ENCODE peak calls at places on chromosomes 11 and 22, in ten cellular contexts. C is lung, N is pancreas, T is PC-3, I is A549, A is cardiac fibroblast, U is lower lobe of right lung, M is SK-N-SH, W is breast epithelium, X is GM23338. Q is an unnamed sample.

GRCh38 chr22:19470010-19470409 is 9.0 kb downstream of the UFD1 start:
- DNase-seq in C (no peak), N (no peak), T (no peak), I (no peak), A (no peak), U (no peak), M (no peak), W (no peak), X (no peak), Q (no peak)

GRCh38 chr22:33835196-33835788 is 85.0 kb downstream of the LARGE1 start:
- DNase-seq in C (no peak), N (no peak), T (no peak), I (no peak), A (no peak), U (no peak), M (no peak), W (no peak), X (peak), Q (no peak)

GRCh38 chr11:60971520-60971919 is at the start of gene CD6:
- DNase-seq in C (no peak), N (no peak), T (no peak), I (no peak), A (no peak), U (no peak), M (no peak), W (no peak), X (no peak), Q (no peak)

GRCh38 chr22:48321986-48322545 is 1505.6 kb downstream of the BRD1 start:
- DNase-seq in C (no peak), N (no peak), T (no peak), I (no peak), A (no peak), U (peak), M (no peak), W (no peak), X (no peak), Q (no peak)

GRCh38 chr22:42670921-42671709 is 21.9 kb upstream of the CYB5R3 start:
- DNase-seq in C (no peak), N (no peak), T (peak), I (no peak), A (peak), U (no peak), M (no peak), W (no peak), X (no peak), Q (peak)

GRCh38 chr11:61027141-61027840 is 55.8 kb downstream of the CD6 start:
- DNase-seq in C (no peak), N (no peak), T (no peak), I (no peak), A (no peak), U (no peak), M (no peak), W (no peak), X (no peak), Q (no peak)

GRCh38 chr11:65554842-65555395 is 3.2 kb downstream of the LTBP3 start:
- DNase-seq in C (no peak), N (no peak), T (no peak), I (no peak), A (no peak), U (no peak), M (no peak), W (no peak), X (no peak), Q (no peak)

GRCh38 chr22:48576333-48577013 is 1251.2 kb downstream of the BRD1 start:
- DNase-seq in C (no peak), N (no peak), T (no peak), I (no peak), A (no peak), U (peak), M (peak), W (no peak), X (peak), Q (no peak)

GRCh38 chr22:35506259-35506570 is 34.4 kb upstream of the RASD2 start:
- DNase-seq in C (no peak), N (no peak), T (peak), I (no peak), A (no peak), U (no peak), M (no peak), W (no peak), X (no peak), Q (no peak)

GRCh38 chr11:4862447-4863236 is 13.6 kb upstream of the OR51S1 start:
- DNase-seq in C (no peak), N (no peak), T (no peak), I (no peak), A (no peak), U (no peak), M (no peak), W (no peak), X (peak), Q (no peak)

GRCh38 chr11:94067010-94067409 is 45.9 kb downstream of the HEPHL1 start:
- DNase-seq in C (no peak), N (no peak), T (peak), I (no peak), A (no peak), U (no peak), M (no peak), W (no peak), X (no peak), Q (peak)

GRCh38 chr11:73596547-73596946 is 1.4 kb downstream of the FAM168A start:
- DNase-seq in C (no peak), N (no peak), T (no peak), I (no peak), A (no peak), U (no peak), M (no peak), W (no peak), X (no peak), Q (no peak)

GRCh38 chr11:5441414-5441813 is at the start of gene OR51I1:
- DNase-seq in C (no peak), N (no peak), T (no peak), I (no peak), A (no peak), U (no peak), M (no peak), W (no peak), X (no peak), Q (no peak)

GRCh38 chr11:116513894-116514293 is 258.9 kb downstream of the BUD13 start:
- DNase-seq in C (no peak), N (no peak), T (peak), I (peak), A (peak), U (no peak), M (no peak), W (no peak), X (peak), Q (peak)

GRCh38 chr11:548700-549603 is 11.6 kb downstream of the LMNTD2 start:
- DNase-seq in C (no peak), N (no peak), T (no peak), I (no peak), A (no peak), U (no peak), M (no peak), W (no peak), X (no peak), Q (no peak)

GRCh38 chr11:131910491-131911387 is 540.3 kb downstream of the NTM start:
- DNase-seq in C (no peak), N (no peak), T (no peak), I (peak), A (peak), U (no peak), M (peak), W (no peak), X (peak), Q (peak)

GRCh38 chr11:124441519-124441918 is 4.0 kb downstream of the OR8B8 start:
- DNase-seq in C (no peak), N (no peak), T (no peak), I (no peak), A (no peak), U (no peak), M (no peak), W (no peak), X (no peak), Q (no peak)

GRCh38 chr11:128399186-128399585 is 188.2 kb downstream of the ETS1 start:
- DNase-seq in C (no peak), N (no peak), T (peak), I (no peak), A (peak), U (no peak), M (no peak), W (no peak), X (no peak), Q (peak)

GRCh38 chr11:82523141-82523540 is 210.5 kb downstream of the FAM181B start:
- DNase-seq in C (no peak), N (no peak), T (no peak), I (no peak), A (no peak), U (no peak), M (no peak), W (no peak), X (peak), Q (no peak)

GRCh38 chr11:34234086-34234740 is 123.6 kb downstream of the ABTB2 start:
- DNase-seq in C (peak), N (peak), T (peak), I (peak), A (peak), U (no peak), M (no peak), W (peak), X (peak), Q (peak)

GRCh38 chr22:23032681-23033080 is 37.6 kb upstream of the GNAZ start:
- DNase-seq in C (no peak), N (no peak), T (no peak), I (no peak), A (no peak), U (no peak), M (no peak), W (no peak), X (no peak), Q (no peak)

GRCh38 chr11:83193315-83194283 is at the start of gene ANKRD42:
- DNase-seq in C (peak), N (peak), T (peak), I (peak), A (peak), U (peak), M (peak), W (peak), X (peak), Q (peak)

GRCh38 chr11:127199306-127199801 is 198.8 kb upstream of the KIRREL3 start:
- DNase-seq in C (no peak), N (no peak), T (no peak), I (no peak), A (no peak), U (no peak), M (no peak), W (no peak), X (no peak), Q (no peak)

GRCh38 chr11:93542753-93543246 is 391 bp downstream of the SMCO4 start:
- DNase-seq in C (no peak), N (peak), T (no peak), I (no peak), A (no peak), U (no peak), M (no peak), W (no peak), X (no peak), Q (no peak)

GRCh38 chr11:130188585-130189347 is 29.2 kb downstream of the ST14 start:
- DNase-seq in C (no peak), N (no peak), T (no peak), I (no peak), A (no peak), U (no peak), M (no peak), W (no peak), X (no peak), Q (no peak)

GRCh38 chr11:60951909-60952741 is at the start of gene SLC15A3:
- DNase-seq in C (peak), N (no peak), T (no peak), I (no peak), A (peak), U (peak), M (no peak), W (peak), X (peak), Q (peak)

GRCh38 chr11:111352935-111353695 is 26.0 kb downstream of the POU2AF1 start:
- DNase-seq in C (no peak), N (peak), T (no peak), I (no peak), A (no peak), U (no peak), M (no peak), W (peak), X (no peak), Q (no peak)

GRCh38 chr11:129315781-129316579 is 59.7 kb upstream of the BARX2 start:
- DNase-seq in C (peak), N (peak), T (peak), I (no peak), A (no peak), U (peak), M (no peak), W (peak), X (peak), Q (no peak)

GRCh38 chr11:64207247-64208085 is 945 bp downstream of the FERMT3 start:
- DNase-seq in C (peak), N (no peak), T (peak), I (no peak), A (peak), U (peak), M (peak), W (no peak), X (peak), Q (peak)

GRCh38 chr11:35139883-35140282 is 912 bp downstream of the CD44 start:
- DNase-seq in C (no peak), N (peak), T (peak), I (no peak), A (no peak), U (no peak), M (no peak), W (no peak), X (no peak), Q (no peak)

GRCh38 chr22:20919718-20920117 is 2.5 kb downstream of the CRKL start:
- DNase-seq in C (no peak), N (no peak), T (no peak), I (no peak), A (no peak), U (no peak), M (no peak), W (no peak), X (no peak), Q (no peak)

GRCh38 chr11:64482588-64482987 is 108.4 kb upstream of the SLC22A12 start:
- DNase-seq in C (no peak), N (no peak), T (no peak), I (no peak), A (no peak), U (no peak), M (no peak), W (no peak), X (no peak), Q (no peak)

GRCh38 chr11:8577791-8578581 is 16.0 kb downstream of the STK33 start:
- DNase-seq in C (no peak), N (no peak), T (peak), I (no peak), A (no peak), U (no peak), M (no peak), W (no peak), X (no peak), Q (no peak)

GRCh38 chr11:17098632-17099031 is 21.2 kb upstream of the RPS13 start:
- DNase-seq in C (no peak), N (no peak), T (no peak), I (no peak), A (no peak), U (no peak), M (no peak), W (no peak), X (no peak), Q (no peak)

GRCh38 chr22:39251762-39252460 is 7.1 kb upstream of the PDGFB start:
- DNase-seq in C (no peak), N (no peak), T (peak), I (peak), A (no peak), U (no peak), M (no peak), W (peak), X (no peak), Q (no peak)

GRCh38 chr22:46250035-46250782 is at the start of gene CDPF1:
- DNase-seq in C (peak), N (peak), T (peak), I (peak), A (peak), U (peak), M (peak), W (peak), X (peak), Q (peak)
- TF ChIP-seq CTCF in C (no peak), N (no peak), T (no peak), I (no peak), A (no peak), U (no peak), M (no peak), W (no peak), X (no peak), Q (no peak)

GRCh38 chr22:27975381-27976013 is 56.4 kb upstream of the PITPNB start:
- DNase-seq in C (no peak), N (no peak), T (no peak), I (no peak), A (no peak), U (no peak), M (no peak), W (no peak), X (no peak), Q (no peak)
- H3K4me3 ChIP-seq in C (no peak), N (no peak), T (no peak), I (no peak), A (no peak), U (no peak), M (no peak), W (peak), X (no peak), Q (no peak)

GRCh38 chr11:44037658-44037998 is 10.2 kb upstream of the ACCSL start:
- DNase-seq in C (no peak), N (no peak), T (no peak), I (no peak), A (no peak), U (no peak), M (no peak), W (no peak), X (no peak), Q (no peak)

GRCh38 chr11:44033856-44034255 is 13.9 kb upstream of the ACCSL start:
- DNase-seq in C (no peak), N (no peak), T (no peak), I (no peak), A (no peak), U (no peak), M (no peak), W (no peak), X (no peak), Q (no peak)

GRCh38 chr11:44033411-44033850 is 14.3 kb upstream of the ACCSL start:
- DNase-seq in C (no peak), N (no peak), T (no peak), I (no peak), A (no peak), U (no peak), M (no peak), W (no peak), X (no peak), Q (no peak)

GRCh38 chr11:44034639-44035038 is 13.1 kb upstream of the ACCSL start:
- DNase-seq in C (no peak), N (no peak), T (no peak), I (no peak), A (no peak), U (no peak), M (no peak), W (no peak), X (no peak), Q (no peak)

DNA sequence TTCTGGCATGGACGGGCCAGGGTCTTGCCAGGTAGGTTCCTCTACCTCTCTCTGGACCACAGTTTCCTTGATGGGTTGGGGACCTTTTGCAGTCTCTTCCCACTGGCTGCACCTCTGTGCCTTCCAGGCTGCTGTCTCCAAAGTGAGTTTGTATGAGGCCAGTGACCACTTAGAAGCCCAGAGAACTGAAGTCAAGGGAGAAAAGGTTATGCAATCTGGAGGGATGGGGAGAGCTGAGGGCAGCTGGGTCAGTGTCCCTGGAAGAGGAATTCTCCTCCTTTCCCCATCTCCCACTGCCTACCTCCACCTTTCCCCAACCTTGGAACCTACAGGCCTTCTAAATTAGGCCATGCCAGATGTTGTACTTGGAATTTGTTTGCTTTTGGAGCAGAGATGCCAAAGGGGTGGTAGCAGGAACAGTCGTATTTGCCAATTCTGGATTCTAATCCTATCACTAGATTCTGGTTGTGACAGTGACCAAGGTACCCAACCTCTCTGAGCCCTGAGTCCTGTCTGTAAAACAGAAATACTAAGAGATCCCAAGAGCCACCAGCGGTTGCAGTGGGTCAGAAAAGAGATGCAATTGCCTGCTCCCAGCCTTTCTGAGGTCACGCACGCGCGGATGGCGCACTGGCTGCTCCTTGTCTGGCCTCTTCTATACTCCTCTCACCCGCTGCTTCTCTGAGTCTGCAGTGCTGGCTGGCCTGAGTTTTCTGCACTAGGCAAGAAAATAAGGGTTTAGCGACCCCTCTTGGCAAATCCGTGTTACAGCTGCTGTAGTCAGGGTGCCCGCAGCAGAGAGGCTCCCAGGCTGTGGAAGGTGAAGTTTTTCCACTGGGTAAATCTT is 10.7 kb upstream of the ACCSL start:
- DNase-seq in C (peak), N (peak), T (peak), I (peak), A (peak), U (peak), M (peak), W (peak), X (peak), Q (peak)
- TF ChIP-seq CTCF in C (peak), N (peak), T (peak), I (peak), A (peak), U (peak), M (peak), W (peak), X (peak), Q (peak)

GRCh38 chr11:70111269-70112016 is 33.3 kb downstream of the ANO1 start:
- DNase-seq in C (no peak), N (peak), T (peak), I (peak), A (peak), U (no peak), M (no peak), W (peak), X (peak), Q (peak)
- H3K4me3 ChIP-seq in C (no peak), N (no peak), T (no peak), I (no peak), A (no peak), U (no peak), M (no peak), W (peak), X (no peak), Q (no peak)